ENCODE peak calls at places on chromosome 18, in four cellular contexts. B is small intestine, G is neural progenitor cell, J is stomach. S is an unnamed sample.
A peak's percentile ranks its signal among the peaks of the same experiment; 100 is the strongest.

GRCh38 chr18:905307-905947 is 756 bp downstream of the ADCYAP1 start:
- DNase-seq in J (no peak), B (no peak), G (peak; percentile 45), S (no peak)

GRCh38 chr18:23320709-23321236 is 132.3 kb upstream of the RIOK3 start:
- DNase-seq in B (no peak), G (no peak), J (no peak), S (no peak)

GRCh38 chr18:9852266-9853081 is 33.3 kb upstream of the TXNDC2 start:
- DNase-seq in B (no peak), G (no peak), J (no peak), S (no peak)

GRCh38 chr18:13501896-13502295 is 224.5 kb downstream of the FAM210A start:
- DNase-seq in J (no peak), B (no peak), G (no peak), S (no peak)

GRCh38 chr18:67483237-67483636 is 33.3 kb downstream of the DSEL start:
- DNase-seq in B (no peak), G (peak; percentile 12), J (no peak), S (no peak)

GRCh38 chr18:54416459-54416858 is 58.8 kb downstream of the C18orf54 start:
- DNase-seq in B (no peak), J (no peak), G (peak; percentile 4), S (no peak)

GRCh38 chr18:63199743-63200241 is 119.8 kb downstream of the BCL2 start:
- DNase-seq in J (no peak), G (no peak), B (peak; percentile 65), S (no peak)

GRCh38 chr18:76407681-76408080 is 87.4 kb downstream of the ZNF516 start:
- DNase-seq in B (no peak), G (no peak), J (no peak), S (no peak)

GRCh38 chr18:34871435-34871834 is 161.3 kb downstream of the DTNA start:
- DNase-seq in B (no peak), J (no peak), G (no peak), S (no peak)

GRCh38 chr18:29004921-29005320 is 828.0 kb upstream of the CDH2 start:
- DNase-seq in B (no peak), J (no peak), G (peak; percentile 16), S (no peak)

GRCh38 chr18:59783138-59783537 is 85.9 kb upstream of the CCBE1 start:
- DNase-seq in G (peak; percentile 65), B (peak; percentile 57), J (no peak), S (no peak)

GRCh38 chr18:48788378-48788777 is 162.4 kb downstream of the SMAD7 start:
- DNase-seq in G (no peak), B (peak; percentile 29), J (no peak), S (no peak)

GRCh38 chr18:68376931-68377330 is 338.0 kb downstream of the TMX3 start:
- DNase-seq in J (no peak), G (no peak), B (no peak), S (no peak)

GRCh38 chr18:77165489-77166415 is 33.2 kb upstream of the MBP start:
- DNase-seq in G (no peak), B (no peak), J (no peak), S (no peak)

GRCh38 chr18:9249254-9249653 is 85.3 kb upstream of the TWSG1 start:
- DNase-seq in J (no peak), B (no peak), G (no peak), S (no peak)

GRCh38 chr18:12359515-12359927 is 17.5 kb downstream of the AFG3L2 start:
- DNase-seq in B (peak; percentile 67), J (no peak), G (no peak), S (no peak)

GRCh38 chr18:12855886-12856285 is 28.2 kb downstream of the PTPN2 start:
- DNase-seq in B (no peak), J (no peak), G (no peak), S (no peak)

GRCh38 chr18:13191779-13192178 is 26.8 kb upstream of the LDLRAD4 start:
- DNase-seq in J (peak; percentile 78), B (no peak), G (no peak), S (no peak)

GRCh38 chr18:24031916-24032315 is 17.4 kb downstream of the TTC39C start:
- DNase-seq in B (no peak), G (no peak), J (no peak), S (no peak)

GRCh38 chr18:64271975-64272659 is 123.2 kb upstream of the LINC00305 start:
- DNase-seq in J (no peak), G (no peak), B (no peak), S (no peak)

GRCh38 chr18:64271264-64271663 is 122.4 kb upstream of the LINC00305 start:
- DNase-seq in G (no peak), B (no peak), J (no peak), S (no peak)

GRCh38 chr18:64273724-64274123 is 124.8 kb upstream of the LINC00305 start:
- DNase-seq in J (no peak), B (no peak), G (peak; percentile 14), S (no peak)

GRCh38 chr18:64275593-64276309 is 126.9 kb upstream of the LINC00305 start:
- DNase-seq in B (no peak), G (no peak), J (no peak), S (no peak)

GRCh38 chr18:64276736-64277135 is 127.8 kb upstream of the LINC00305 start:
- DNase-seq in B (no peak), G (no peak), J (no peak), S (no peak)
- H3K9me3 ChIP-seq in B (no peaks in the 10 kb centered on the region), G (peaks cover 7% of the 10 kb centered on the region), J (no peaks in the 10 kb centered on the region), S (no peaks in the 10 kb centered on the region)

GRCh38 chr18:32019251-32019943 is 772 bp downstream of the RNF125 start:
- DNase-seq in J (peak; percentile 49), B (peak; percentile 78), G (peak; percentile 53), S (peak; percentile 67)

GRCh38 chr18:32025744-32026143 is 7.1 kb downstream of the RNF125 start:
- DNase-seq in B (no peak), G (no peak), J (no peak), S (no peak)

GRCh38 chr18:32026491-32027086 is 8.0 kb downstream of the RNF125 start:
- DNase-seq in B (no peak), G (no peak), J (no peak), S (no peak)

GRCh38 chr18:32018331-32019250 is at the start of gene RNF125:
- DNase-seq in B (peak; percentile 98), J (peak; percentile 84), G (peak; percentile 96), S (peak; percentile 85)

DNA sequence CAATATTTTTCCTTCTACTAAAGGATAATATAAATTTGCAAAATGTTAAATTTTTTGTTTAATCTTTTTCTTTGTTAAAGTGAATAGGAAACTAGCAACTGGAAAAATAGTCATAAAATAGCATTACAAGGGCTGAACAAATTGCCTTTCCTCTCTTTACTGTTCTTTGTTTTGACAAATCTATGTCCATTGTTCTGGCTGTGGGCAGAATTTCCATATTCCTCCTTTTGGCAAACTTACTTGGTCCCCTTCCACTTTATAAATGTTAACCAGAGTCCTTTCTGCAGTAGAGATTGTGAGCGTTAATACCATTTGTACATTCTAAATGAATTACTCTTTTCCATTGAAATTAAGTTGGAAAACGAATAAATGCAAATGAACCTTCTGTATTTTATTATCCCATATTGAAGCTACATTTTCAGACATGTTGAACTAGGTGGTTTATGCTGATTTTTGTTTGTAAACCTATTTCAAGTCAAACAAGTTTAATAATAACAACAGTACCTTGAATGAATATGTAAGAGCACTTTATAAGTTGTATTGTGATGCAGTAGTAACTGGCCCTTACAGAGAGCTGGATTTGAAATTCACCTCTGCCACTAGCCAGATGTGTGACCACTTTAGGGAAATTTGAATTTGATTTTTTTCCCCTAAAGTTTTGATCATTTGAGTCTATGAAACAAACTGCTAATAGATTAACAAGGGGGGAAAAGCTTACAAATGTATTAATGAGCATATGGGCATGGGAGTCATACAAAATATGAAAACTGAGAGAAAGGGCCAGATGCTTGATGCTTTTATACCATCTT is 3.3 kb downstream of the RNF125 start:
- DNase-seq in J (no peak), G (no peak), B (no peak), S (no peak)
- H3K4me1 ChIP-seq in J (peaks cover 36% of the 10 kb centered on the region), G (peaks cover 14% of the 10 kb centered on the region), B (peaks cover 12% of the 10 kb centered on the region), S (peaks cover 13% of the 10 kb centered on the region)

DNA sequence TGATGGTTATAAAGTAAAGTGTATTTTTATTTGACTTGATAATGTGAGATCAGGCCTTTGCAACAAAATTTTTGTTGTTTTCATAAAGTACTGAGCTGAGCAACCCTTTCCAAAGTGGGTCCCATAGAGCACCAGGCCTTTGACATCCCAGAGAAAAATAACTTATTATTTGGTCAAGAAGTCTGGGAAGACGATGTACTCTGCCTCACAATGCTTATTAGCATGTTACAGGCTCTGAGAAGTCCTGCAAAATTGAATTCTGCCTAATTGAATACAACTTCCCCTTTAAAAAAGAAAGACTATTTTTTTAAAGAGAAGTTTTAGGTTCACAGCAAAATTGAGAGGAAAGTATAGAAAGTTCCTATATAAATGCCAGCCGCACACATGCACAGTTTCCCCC is 151.5 kb upstream of the TCF4 start:
- DNase-seq in J (no peak), B (no peak), G (no peak), S (no peak)
- H3K9me3 ChIP-seq in J (no peaks in the 10 kb centered on the region), B (peaks cover 2% of the 10 kb centered on the region), G (no peaks in the 10 kb centered on the region), S (no peaks in the 10 kb centered on the region)

GRCh38 chr18:74286106-74286856 is 5.5 kb downstream of the CYB5A start:
- DNase-seq in G (no peak), J (no peak), B (no peak), S (no peak)
- H3K4me1 ChIP-seq in G (peaks cover 39% of the 10 kb centered on the region), J (peaks cover 100% of the 10 kb centered on the region), B (peaks cover 10% of the 10 kb centered on the region), S (peaks cover 66% of the 10 kb centered on the region)

GRCh38 chr18:78396756-78397155 is 582.9 kb upstream of the SALL3 start:
- DNase-seq in J (no peak), G (no peak), B (no peak), S (no peak)
- H3K9me3 ChIP-seq in J (no peaks in the 10 kb centered on the region), G (no peaks in the 10 kb centered on the region), B (no peaks in the 10 kb centered on the region), S (no peaks in the 10 kb centered on the region)